ENCODE peak calls at places on chromosomes 7 and 10, in eight cellular contexts. One of them, this sample, is unnamed.

GRCh38 chr7:101589976-101590662 is 39.0 kb downstream of the MYL10 start:
- DNase-seq in esophagus squamous epithelium: no peak
- DNase-seq in NB4: no peak
- DNase-seq in ovary: no peak
- DNase-seq in tibial nerve: no peak
- DNase-seq in A549: no peak
- DNase-seq in stomach: no peak
- DNase-seq in transverse colon: no peak
- DNase-seq in this sample: no peak

GRCh38 chr7:54187886-54188518 is 354.2 kb upstream of the VSTM2A start:
- DNase-seq in esophagus squamous epithelium: no peak
- DNase-seq in transverse colon: no peak
- DNase-seq in stomach: no peak
- DNase-seq in NB4: no peak
- DNase-seq in tibial nerve: no peak
- DNase-seq in A549: no peak
- DNase-seq in ovary: no peak
- DNase-seq in this sample: no peak

GRCh38 chr10:12785338-12785934 is 216.1 kb downstream of the CCDC3 start:
- DNase-seq in transverse colon: no peak
- DNase-seq in A549: no peak
- DNase-seq in esophagus squamous epithelium: no peak
- DNase-seq in tibial nerve: no peak
- DNase-seq in ovary: no peak
- DNase-seq in NB4: no peak
- DNase-seq in stomach: no peak
- DNase-seq in this sample: no peak

GRCh38 chr10:80504158-80504811 is 33.4 kb upstream of the SH2D4B start:
- DNase-seq in transverse colon: peak
- DNase-seq in stomach: peak
- DNase-seq in esophagus squamous epithelium: no peak
- DNase-seq in tibial nerve: no peak
- DNase-seq in ovary: no peak
- DNase-seq in A549: no peak
- DNase-seq in NB4: peak
- DNase-seq in this sample: no peak

GRCh38 chr10:25815999-25816768 is 117.8 kb upstream of the MYO3A start:
- DNase-seq in ovary: no peak
- DNase-seq in esophagus squamous epithelium: no peak
- DNase-seq in A549: no peak
- DNase-seq in stomach: no peak
- DNase-seq in transverse colon: no peak
- DNase-seq in tibial nerve: no peak
- DNase-seq in NB4: no peak
- DNase-seq in this sample: no peak

GRCh38 chr10:72524489-72524888 is 101.4 kb downstream of the MICU1 start:
- DNase-seq in NB4: no peak
- DNase-seq in tibial nerve: no peak
- DNase-seq in stomach: no peak
- DNase-seq in transverse colon: no peak
- DNase-seq in esophagus squamous epithelium: no peak
- DNase-seq in A549: no peak
- DNase-seq in ovary: no peak
- DNase-seq in this sample: no peak

GRCh38 chr10:11533328-11533781 is 78.1 kb downstream of the USP6NL start:
- DNase-seq in stomach: no peak
- DNase-seq in esophagus squamous epithelium: no peak
- DNase-seq in NB4: peak
- DNase-seq in ovary: no peak
- DNase-seq in A549: no peak
- DNase-seq in tibial nerve: no peak
- DNase-seq in transverse colon: no peak
- DNase-seq in this sample: no peak

GRCh38 chr10:115417585-115418265 is 324.6 kb downstream of the ATRNL1 start:
- DNase-seq in transverse colon: peak
- DNase-seq in A549: peak
- DNase-seq in tibial nerve: no peak
- DNase-seq in ovary: no peak
- DNase-seq in stomach: no peak
- DNase-seq in esophagus squamous epithelium: no peak
- DNase-seq in NB4: peak
- DNase-seq in this sample: peak

GRCh38 chr10:72483452-72483851 is 128.7 kb upstream of the DNAJB12 start:
- DNase-seq in stomach: no peak
- DNase-seq in esophagus squamous epithelium: no peak
- DNase-seq in NB4: peak
- DNase-seq in tibial nerve: no peak
- DNase-seq in transverse colon: no peak
- DNase-seq in A549: no peak
- DNase-seq in ovary: no peak
- DNase-seq in this sample: no peak

GRCh38 chr7:16668049-16668858 is 22.3 kb downstream of the BZW2 start:
- DNase-seq in transverse colon: peak
- DNase-seq in NB4: peak
- DNase-seq in A549: peak
- DNase-seq in stomach: peak
- DNase-seq in tibial nerve: peak
- DNase-seq in esophagus squamous epithelium: no peak
- DNase-seq in ovary: peak
- DNase-seq in this sample: peak
- TF ChIP-seq CTCF in transverse colon: no peak
- TF ChIP-seq CTCF in NB4: peak
- TF ChIP-seq CTCF in A549: no peak
- TF ChIP-seq CTCF in stomach: no peak
- TF ChIP-seq CTCF in tibial nerve: no peak
- TF ChIP-seq CTCF in esophagus squamous epithelium: peak
- TF ChIP-seq CTCF in ovary: no peak
- TF ChIP-seq CTCF in this sample: no peak

GRCh38 chr7:114922652-114923402 is 933 bp downstream of the MDFIC start:
- DNase-seq in esophagus squamous epithelium: no peak
- DNase-seq in transverse colon: peak
- DNase-seq in tibial nerve: peak
- DNase-seq in A549: peak
- DNase-seq in ovary: peak
- DNase-seq in stomach: peak
- DNase-seq in NB4: peak
- DNase-seq in this sample: peak
- TF ChIP-seq POLR2A in esophagus squamous epithelium: peak
- TF ChIP-seq POLR2A in transverse colon: no peak
- TF ChIP-seq POLR2A in tibial nerve: no peak
- TF ChIP-seq POLR2A in A549: peak
- TF ChIP-seq POLR2A in ovary: no peak
- TF ChIP-seq POLR2A in stomach: no peak
- TF ChIP-seq POLR2A in NB4: no peak
- TF ChIP-seq POLR2A in this sample: no peak

GRCh38 chr7:138000081-138000701 is 1.7 kb downstream of the CREB3L2 start:
- DNase-seq in stomach: peak
- DNase-seq in transverse colon: peak
- DNase-seq in esophagus squamous epithelium: no peak
- DNase-seq in NB4: peak
- DNase-seq in ovary: peak
- DNase-seq in A549: no peak
- DNase-seq in tibial nerve: peak
- DNase-seq in this sample: peak
- TF ChIP-seq CTCF in stomach: no peak
- TF ChIP-seq CTCF in transverse colon: no peak
- TF ChIP-seq CTCF in esophagus squamous epithelium: no peak
- TF ChIP-seq CTCF in NB4: no peak
- TF ChIP-seq CTCF in ovary: no peak
- TF ChIP-seq CTCF in A549: no peak
- TF ChIP-seq CTCF in tibial nerve: no peak
- TF ChIP-seq CTCF in this sample: no peak

DNA sequence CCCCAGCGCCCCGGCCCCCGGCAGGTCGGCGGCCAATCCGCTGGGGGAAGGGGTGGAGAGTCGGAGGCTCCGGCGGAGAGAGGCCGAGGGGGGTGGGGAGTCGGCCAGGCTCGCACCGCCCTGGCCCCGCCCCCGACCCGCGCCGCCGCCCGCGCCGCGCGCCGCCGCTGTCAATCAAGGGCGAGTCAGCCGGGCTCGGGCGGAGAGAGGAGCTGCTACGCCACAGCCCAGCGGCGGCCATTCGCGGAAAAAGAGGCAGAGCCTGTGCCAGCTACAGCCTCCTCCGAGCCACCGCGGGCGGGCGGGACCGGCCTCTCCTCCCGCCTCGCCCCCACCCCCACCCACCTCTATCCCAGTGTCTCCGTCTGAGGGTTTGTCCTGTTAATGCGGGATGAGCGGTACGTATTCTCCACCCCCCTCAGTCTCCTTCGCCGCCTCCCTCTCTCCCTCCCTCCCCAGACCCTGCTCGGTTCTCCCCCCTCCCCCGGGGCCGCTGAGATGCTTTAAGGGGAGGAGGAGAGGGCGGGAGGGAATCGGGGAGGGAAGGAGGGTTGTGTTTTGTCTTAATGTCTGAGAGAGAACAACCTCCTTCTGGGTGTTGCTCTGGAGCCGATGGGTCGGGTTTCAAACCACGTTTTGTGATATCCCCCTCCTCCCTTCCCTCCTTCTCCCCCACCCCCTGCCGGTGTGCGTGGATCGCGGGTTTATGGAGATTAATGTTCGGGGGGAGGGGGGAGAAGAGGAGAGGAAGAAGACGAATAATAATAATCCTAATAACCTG is at the start of gene SP4:
- DNase-seq in esophagus squamous epithelium: peak
- DNase-seq in ovary: peak
- DNase-seq in tibial nerve: peak
- DNase-seq in NB4: peak
- DNase-seq in A549: peak
- DNase-seq in stomach: peak
- DNase-seq in transverse colon: peak
- DNase-seq in this sample: peak
- TF ChIP-seq POLR2A in esophagus squamous epithelium: peak
- TF ChIP-seq POLR2A in ovary: peak
- TF ChIP-seq POLR2A in tibial nerve: no peak
- TF ChIP-seq POLR2A in NB4: peak
- TF ChIP-seq POLR2A in A549: no peak
- TF ChIP-seq POLR2A in stomach: no peak
- TF ChIP-seq POLR2A in transverse colon: no peak
- TF ChIP-seq POLR2A in this sample: peak

DNA sequence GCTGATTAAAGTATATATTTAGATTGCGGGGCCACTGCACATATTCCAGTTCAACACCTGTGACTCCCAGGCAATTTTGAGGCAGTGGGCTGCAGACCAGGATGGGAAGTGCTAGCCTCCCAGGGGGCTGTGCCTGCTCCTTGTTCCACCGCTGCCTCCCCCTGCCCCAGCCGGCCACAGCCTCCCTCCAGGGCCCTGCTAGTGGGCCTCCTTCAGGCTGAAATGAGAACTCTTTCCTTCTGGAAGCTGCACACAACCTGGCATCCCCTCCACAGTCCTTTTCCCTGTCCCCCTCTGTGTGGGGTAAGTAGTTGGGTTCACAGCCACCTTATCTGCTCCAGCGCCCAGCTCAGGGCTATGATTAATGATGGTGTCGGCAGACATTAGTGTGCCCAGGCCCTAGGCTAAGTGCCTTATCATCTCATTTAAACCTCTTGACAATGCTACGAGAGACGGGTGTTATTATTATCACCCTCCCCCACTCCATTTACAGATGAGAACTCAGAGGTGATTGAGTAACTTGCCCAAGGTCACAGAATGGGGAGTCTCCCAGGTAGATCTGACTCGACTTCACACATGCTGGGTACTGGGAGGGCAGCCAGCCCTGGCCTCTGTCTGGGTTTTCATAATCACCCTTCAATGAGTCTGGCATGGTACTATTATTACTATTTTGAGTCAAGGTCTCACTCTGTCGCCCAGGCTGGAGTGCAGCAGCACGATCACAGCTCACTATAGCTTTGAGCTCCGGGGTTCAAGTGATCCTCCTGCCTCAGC is 10.8 kb upstream of the SFRP5 start:
- DNase-seq in NB4: no peak
- DNase-seq in stomach: no peak
- DNase-seq in ovary: no peak
- DNase-seq in transverse colon: no peak
- DNase-seq in esophagus squamous epithelium: no peak
- DNase-seq in A549: no peak
- DNase-seq in tibial nerve: no peak
- DNase-seq in this sample: peak
- TF ChIP-seq CTCF in NB4: no peak
- TF ChIP-seq CTCF in stomach: no peak
- TF ChIP-seq CTCF in ovary: no peak
- TF ChIP-seq CTCF in transverse colon: no peak
- TF ChIP-seq CTCF in esophagus squamous epithelium: no peak
- TF ChIP-seq CTCF in A549: no peak
- TF ChIP-seq CTCF in tibial nerve: no peak
- TF ChIP-seq CTCF in this sample: no peak

DNA sequence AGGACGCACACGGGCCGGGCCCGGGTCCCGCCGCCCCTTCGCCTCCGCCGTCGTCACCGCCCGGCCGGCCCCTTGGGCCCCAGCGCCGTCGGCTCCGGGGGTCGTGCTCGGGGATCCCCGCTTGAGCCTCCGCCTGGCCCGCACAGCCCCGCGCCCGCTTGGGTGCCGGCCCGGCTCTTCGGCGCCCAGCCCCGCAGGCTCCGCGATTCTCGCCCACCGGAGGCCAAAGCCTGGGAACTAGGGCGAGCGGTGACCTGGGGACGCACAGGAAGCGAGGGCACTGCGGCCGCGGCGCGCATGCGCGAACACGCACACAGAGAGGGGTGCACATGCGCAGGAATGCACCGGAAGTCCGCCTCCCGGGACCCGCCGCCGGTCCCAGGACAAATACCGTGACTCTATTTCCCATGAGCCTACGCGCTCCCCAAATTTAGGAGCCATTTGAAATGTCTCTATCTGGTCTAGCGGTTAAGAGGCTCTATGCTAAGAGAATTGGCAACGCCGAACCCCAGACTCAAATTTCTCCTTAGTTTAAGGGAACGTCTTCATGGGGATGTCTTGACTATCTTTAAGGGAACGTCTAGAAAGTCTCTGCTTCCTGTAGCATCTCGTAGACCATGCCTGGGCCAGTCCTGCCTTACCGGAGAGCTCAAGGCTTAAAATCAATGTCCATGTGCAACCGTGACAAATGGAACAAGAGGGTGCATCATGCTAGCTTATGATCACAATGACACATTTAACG is at the start of gene ZNF12:
- DNase-seq in transverse colon: peak
- DNase-seq in tibial nerve: peak
- DNase-seq in esophagus squamous epithelium: peak
- DNase-seq in ovary: peak
- DNase-seq in NB4: peak
- DNase-seq in stomach: peak
- DNase-seq in A549: peak
- DNase-seq in this sample: peak
- TF ChIP-seq POLR2A in transverse colon: peak
- TF ChIP-seq POLR2A in tibial nerve: peak
- TF ChIP-seq POLR2A in esophagus squamous epithelium: peak
- TF ChIP-seq POLR2A in ovary: peak
- TF ChIP-seq POLR2A in NB4: peak
- TF ChIP-seq POLR2A in stomach: no peak
- TF ChIP-seq POLR2A in A549: peak
- TF ChIP-seq POLR2A in this sample: peak

GRCh38 chr10:84715911-84716310 is 387.5 kb downstream of the CCSER2 start:
- DNase-seq in esophagus squamous epithelium: no peak
- DNase-seq in ovary: no peak
- DNase-seq in stomach: no peak
- DNase-seq in A549: peak
- DNase-seq in NB4: peak
- DNase-seq in tibial nerve: no peak
- DNase-seq in transverse colon: peak
- DNase-seq in this sample: no peak
- TF ChIP-seq CTCF in esophagus squamous epithelium: peak
- TF ChIP-seq CTCF in ovary: no peak
- TF ChIP-seq CTCF in stomach: no peak
- TF ChIP-seq CTCF in A549: peak
- TF ChIP-seq CTCF in NB4: peak
- TF ChIP-seq CTCF in tibial nerve: no peak
- TF ChIP-seq CTCF in transverse colon: peak
- TF ChIP-seq CTCF in this sample: no peak

GRCh38 chr7:76166404-76167255 is 35.1 kb upstream of the SRRM3 start:
- DNase-seq in NB4: peak
- DNase-seq in stomach: peak
- DNase-seq in A549: peak
- DNase-seq in tibial nerve: peak
- DNase-seq in transverse colon: peak
- DNase-seq in esophagus squamous epithelium: peak
- DNase-seq in ovary: peak
- DNase-seq in this sample: peak
- TF ChIP-seq POLR2A in NB4: peak
- TF ChIP-seq POLR2A in stomach: peak
- TF ChIP-seq POLR2A in A549: peak
- TF ChIP-seq POLR2A in tibial nerve: peak
- TF ChIP-seq POLR2A in transverse colon: peak
- TF ChIP-seq POLR2A in esophagus squamous epithelium: peak
- TF ChIP-seq POLR2A in ovary: peak
- TF ChIP-seq POLR2A in this sample: peak